ENCODE peak calls at places on chromosome 12, in seven cellular contexts. One of them, this sample, is unnamed.

GRCh38 chr12:64566882-64567517 is 43.3 kb upstream of the RASSF3 start:
- DNase-seq in thoracic aorta: no peak
- DNase-seq in K562: no peak
- DNase-seq in CD8-positive, alpha-beta T cell: no peak
- DNase-seq in Peyer's patch: no peak
- DNase-seq in HFF-Myc: no peak
- DNase-seq in AG10803: no peak
- DNase-seq in this sample: no peak

GRCh38 chr12:42094277-42094676 is 50.4 kb downstream of the GXYLT1 start:
- DNase-seq in K562: no peak
- DNase-seq in Peyer's patch: no peak
- DNase-seq in AG10803: peak; percentile 28
- DNase-seq in thoracic aorta: no peak
- DNase-seq in CD8-positive, alpha-beta T cell: peak; percentile 48
- DNase-seq in HFF-Myc: peak; percentile 38
- DNase-seq in this sample: peak; percentile 39

GRCh38 chr12:94418517-94418916 is 41.1 kb downstream of the CEP83 start:
- DNase-seq in Peyer's patch: no peak
- DNase-seq in HFF-Myc: no peak
- DNase-seq in AG10803: no peak
- DNase-seq in CD8-positive, alpha-beta T cell: no peak
- DNase-seq in thoracic aorta: no peak
- DNase-seq in K562: no peak
- DNase-seq in this sample: no peak

GRCh38 chr12:40760821-40761220 is 68.6 kb downstream of the CNTN1 start:
- DNase-seq in K562: no peak
- DNase-seq in Peyer's patch: no peak
- DNase-seq in AG10803: no peak
- DNase-seq in CD8-positive, alpha-beta T cell: no peak
- DNase-seq in thoracic aorta: no peak
- DNase-seq in HFF-Myc: no peak
- DNase-seq in this sample: no peak

GRCh38 chr12:46209165-46209564 is 59.7 kb downstream of the SLC38A1 start:
- DNase-seq in HFF-Myc: no peak
- DNase-seq in Peyer's patch: no peak
- DNase-seq in thoracic aorta: no peak
- DNase-seq in K562: no peak
- DNase-seq in CD8-positive, alpha-beta T cell: no peak
- DNase-seq in AG10803: peak; percentile 40
- DNase-seq in this sample: no peak

GRCh38 chr12:66823857-66824570 is 145.1 kb upstream of the GRIP1 start:
- DNase-seq in AG10803: no peak
- DNase-seq in CD8-positive, alpha-beta T cell: no peak
- DNase-seq in K562: no peak
- DNase-seq in thoracic aorta: no peak
- DNase-seq in HFF-Myc: no peak
- DNase-seq in Peyer's patch: no peak
- DNase-seq in this sample: no peak

GRCh38 chr12:48356041-48356768 is 5.5 kb upstream of the ZNF641 start:
- DNase-seq in Peyer's patch: no peak
- DNase-seq in AG10803: no peak
- DNase-seq in HFF-Myc: no peak
- DNase-seq in CD8-positive, alpha-beta T cell: no peak
- DNase-seq in K562: peak; percentile 1
- DNase-seq in thoracic aorta: no peak
- DNase-seq in this sample: no peak

GRCh38 chr12:99111600-99111999 is 466.5 kb downstream of the APAF1 start:
- DNase-seq in CD8-positive, alpha-beta T cell: no peak
- DNase-seq in Peyer's patch: no peak
- DNase-seq in AG10803: no peak
- DNase-seq in thoracic aorta: no peak
- DNase-seq in HFF-Myc: no peak
- DNase-seq in K562: no peak
- DNase-seq in this sample: no peak

GRCh38 chr12:108896817-108897216 is 16.9 kb downstream of the DAO start:
- DNase-seq in Peyer's patch: no peak
- DNase-seq in AG10803: no peak
- DNase-seq in thoracic aorta: no peak
- DNase-seq in CD8-positive, alpha-beta T cell: no peak
- DNase-seq in K562: no peak
- DNase-seq in HFF-Myc: no peak
- DNase-seq in this sample: no peak

GRCh38 chr12:104873374-104873773 is 84.7 kb downstream of the SLC41A2 start:
- DNase-seq in CD8-positive, alpha-beta T cell: no peak
- DNase-seq in Peyer's patch: no peak
- DNase-seq in HFF-Myc: no peak
- DNase-seq in K562: no peak
- DNase-seq in AG10803: no peak
- DNase-seq in thoracic aorta: no peak
- DNase-seq in this sample: no peak

GRCh38 chr12:122306407-122306806 is 40.1 kb upstream of the VPS33A start:
- DNase-seq in AG10803: no peak
- DNase-seq in HFF-Myc: no peak
- DNase-seq in Peyer's patch: no peak
- DNase-seq in CD8-positive, alpha-beta T cell: no peak
- DNase-seq in thoracic aorta: no peak
- DNase-seq in K562: peak; percentile 62
- DNase-seq in this sample: no peak
- TF ChIP-seq CTCF in AG10803: no peak
- TF ChIP-seq CTCF in HFF-Myc: no peak
- TF ChIP-seq CTCF in Peyer's patch: no peak
- TF ChIP-seq CTCF in CD8-positive, alpha-beta T cell: no peak
- TF ChIP-seq CTCF in thoracic aorta: no peak
- TF ChIP-seq CTCF in K562: peak; percentile 84
- TF ChIP-seq CTCF in this sample: no peak

GRCh38 chr12:62472472-62472871 is 5.8 kb downstream of the MON2 start:
- DNase-seq in thoracic aorta: no peak
- DNase-seq in K562: peak; percentile 21
- DNase-seq in HFF-Myc: no peak
- DNase-seq in CD8-positive, alpha-beta T cell: no peak
- DNase-seq in Peyer's patch: no peak
- DNase-seq in AG10803: no peak
- DNase-seq in this sample: no peak
- TF ChIP-seq CTCF in thoracic aorta: no peak
- TF ChIP-seq CTCF in K562: no peak
- TF ChIP-seq CTCF in HFF-Myc: no peak
- TF ChIP-seq CTCF in CD8-positive, alpha-beta T cell: no peak
- TF ChIP-seq CTCF in Peyer's patch: no peak
- TF ChIP-seq CTCF in AG10803: no peak
- TF ChIP-seq CTCF in this sample: no peak

GRCh38 chr12:114638790-114639435 is 45.1 kb downstream of the TBX3 start:
- DNase-seq in CD8-positive, alpha-beta T cell: no peak
- DNase-seq in Peyer's patch: no peak
- DNase-seq in thoracic aorta: no peak
- DNase-seq in AG10803: no peak
- DNase-seq in HFF-Myc: no peak
- DNase-seq in K562: no peak
- DNase-seq in this sample: no peak

GRCh38 chr12:114631242-114631641 is 52.7 kb downstream of the TBX3 start:
- DNase-seq in Peyer's patch: no peak
- DNase-seq in thoracic aorta: no peak
- DNase-seq in AG10803: no peak
- DNase-seq in K562: no peak
- DNase-seq in CD8-positive, alpha-beta T cell: no peak
- DNase-seq in HFF-Myc: no peak
- DNase-seq in this sample: no peak

GRCh38 chr12:114636723-114637480 is 47.1 kb downstream of the TBX3 start:
- DNase-seq in thoracic aorta: no peak
- DNase-seq in Peyer's patch: no peak
- DNase-seq in CD8-positive, alpha-beta T cell: no peak
- DNase-seq in HFF-Myc: no peak
- DNase-seq in K562: no peak
- DNase-seq in AG10803: peak; percentile 18
- DNase-seq in this sample: no peak
- TF ChIP-seq CTCF in thoracic aorta: no peak
- TF ChIP-seq CTCF in Peyer's patch: no peak
- TF ChIP-seq CTCF in CD8-positive, alpha-beta T cell: no peak
- TF ChIP-seq CTCF in HFF-Myc: peak; percentile 52
- TF ChIP-seq CTCF in K562: peak; percentile 18
- TF ChIP-seq CTCF in AG10803: peak; percentile 55
- TF ChIP-seq CTCF in this sample: no peak

DNA sequence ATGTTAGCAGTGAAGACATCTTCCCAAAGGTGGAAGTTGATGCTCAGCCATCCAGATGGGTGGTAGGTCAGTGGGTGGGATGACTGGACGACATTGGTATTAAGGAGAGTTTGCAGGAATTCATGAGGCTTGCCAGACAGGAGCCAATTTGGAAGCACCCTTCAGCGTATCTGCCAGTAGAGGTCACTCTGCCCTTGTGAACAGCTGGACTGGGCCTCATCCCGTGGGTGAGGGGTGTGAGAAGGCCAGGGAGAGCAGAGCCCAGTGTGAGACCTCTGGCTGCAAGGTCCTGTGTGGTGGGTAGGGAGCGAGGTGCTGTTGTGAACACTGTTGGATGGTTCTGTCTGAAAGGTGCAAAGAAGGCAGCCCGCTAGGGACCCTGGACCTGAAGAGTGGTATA is 37.7 kb downstream of the SLC5A8 start:
- DNase-seq in Peyer's patch: no peak
- DNase-seq in CD8-positive, alpha-beta T cell: no peak
- DNase-seq in HFF-Myc: no peak
- DNase-seq in AG10803: peak; percentile 41
- DNase-seq in K562: peak; percentile 17
- DNase-seq in thoracic aorta: no peak
- DNase-seq in this sample: no peak
- TF ChIP-seq CTCF in Peyer's patch: no peak
- TF ChIP-seq CTCF in CD8-positive, alpha-beta T cell: no peak
- TF ChIP-seq CTCF in HFF-Myc: no peak
- TF ChIP-seq CTCF in AG10803: peak; percentile 38
- TF ChIP-seq CTCF in K562: peak; percentile 54
- TF ChIP-seq CTCF in thoracic aorta: no peak
- TF ChIP-seq CTCF in this sample: no peak

GRCh38 chr12:26719852-26720251 is 113.1 kb downstream of the ITPR2 start:
- DNase-seq in Peyer's patch: no peak
- DNase-seq in CD8-positive, alpha-beta T cell: no peak
- DNase-seq in AG10803: no peak
- DNase-seq in HFF-Myc: no peak
- DNase-seq in thoracic aorta: no peak
- DNase-seq in K562: no peak
- DNase-seq in this sample: no peak
- TF ChIP-seq CTCF in Peyer's patch: no peak
- TF ChIP-seq CTCF in CD8-positive, alpha-beta T cell: no peak
- TF ChIP-seq CTCF in AG10803: peak; percentile 30
- TF ChIP-seq CTCF in HFF-Myc: no peak
- TF ChIP-seq CTCF in thoracic aorta: no peak
- TF ChIP-seq CTCF in K562: peak; percentile 10
- TF ChIP-seq CTCF in this sample: no peak

GRCh38 chr12:10501031-10501430 is 4.7 kb upstream of the EIF2S3B start:
- DNase-seq in CD8-positive, alpha-beta T cell: no peak
- DNase-seq in K562: no peak
- DNase-seq in thoracic aorta: no peak
- DNase-seq in HFF-Myc: no peak
- DNase-seq in Peyer's patch: no peak
- DNase-seq in AG10803: peak; percentile 21
- DNase-seq in this sample: no peak
- TF ChIP-seq CTCF in CD8-positive, alpha-beta T cell: no peak
- TF ChIP-seq CTCF in K562: no peak
- TF ChIP-seq CTCF in thoracic aorta: no peak
- TF ChIP-seq CTCF in HFF-Myc: no peak
- TF ChIP-seq CTCF in Peyer's patch: no peak
- TF ChIP-seq CTCF in AG10803: peak; percentile 57
- TF ChIP-seq CTCF in this sample: peak; percentile 28